ENCODE peak calls at places on chromosomes 13 and 19, in nine cellular contexts. E is T-helper 2 cell; P is LHCN-M2; L is activated gamma-delta T cell treated with anti-CD3 and anti-CD28 coated beads, Interleukin-2, amount 50 U/mL, for 16 hours; U is EH; F is hepatic stellate cell; T is ascending aorta; C is heart right ventricle; M is brain microvascular endothelial cell. R is an unnamed sample.

GRCh38 chr19:48837081-48837524 is 812 bp upstream of the HSD17B14 start:
- DNase-seq in E (peak; percentile 44), P (no peak), L (peak; percentile 73), U (peak; percentile 94), F (peak; percentile 24), T (peak; percentile 93), C (peak; percentile 81), M (peak; percentile 86), R (peak; percentile 76)

GRCh38 chr13:50130686-50131051 is 115.4 kb downstream of the KCNRG start:
- DNase-seq in E (no peak), P (no peak), L (no peak), U (peak; percentile 57), F (peak; percentile 56), T (no peak), C (no peak), M (peak; percentile 53), R (no peak)

GRCh38 chr13:28636677-28637317 is 22.1 kb upstream of the POMP start:
- DNase-seq in E (no peak), P (peak; percentile 53), L (no peak), U (peak; percentile 87), F (peak; percentile 54), T (no peak), C (no peak), M (peak; percentile 83), R (no peak)

GRCh38 chr19:38550376-38550775 is 67.4 kb downstream of the MAP4K1 start:
- DNase-seq in E (no peak), P (no peak), L (no peak), U (no peak), F (no peak), T (no peak), C (no peak), M (no peak), R (no peak)

GRCh38 chr19:38543807-38544568 is 73.8 kb downstream of the MAP4K1 start:
- DNase-seq in E (no peak), P (peak; percentile 80), L (no peak), U (peak; percentile 95), F (peak; percentile 85), T (peak; percentile 77), C (peak; percentile 38), M (peak; percentile 97), R (peak; percentile 90)

GRCh38 chr19:35856546-35857149 is at the start of gene KIRREL2:
- DNase-seq in E (no peak), P (no peak), L (no peak), U (no peak), F (no peak), T (no peak), C (no peak), M (no peak), R (no peak)

GRCh38 chr19:48881741-48882657 is 9.8 kb downstream of the PPP1R15A start:
- DNase-seq in E (no peak), P (no peak), L (no peak), U (peak; percentile 39), F (no peak), T (no peak), C (no peak), M (no peak), R (no peak)

GRCh38 chr19:49677232-49677881 is at the start of gene PRMT1:
- DNase-seq in E (no peak), P (peak; percentile 24), L (peak; percentile 24), U (peak; percentile 38), F (peak; percentile 54), T (no peak), C (peak; percentile 55), M (no peak), R (no peak)

GRCh38 chr13:40672310-40673060 is 6.0 kb upstream of the FOXO1 start:
- DNase-seq in E (no peak), P (peak; percentile 88), L (no peak), U (peak; percentile 65), F (no peak), T (no peak), C (no peak), M (peak; percentile 73), R (no peak)

GRCh38 chr13:40470665-40471064 is 195.8 kb downstream of the FOXO1 start:
- DNase-seq in E (no peak), P (no peak), L (no peak), U (peak; percentile 11), F (no peak), T (no peak), C (no peak), M (no peak), R (no peak)

GRCh38 chr13:109790951-109791605 is 4.7 kb upstream of the IRS2 start:
- DNase-seq in E (no peak), P (peak; percentile 80), L (no peak), U (peak; percentile 39), F (peak; percentile 36), T (no peak), C (no peak), M (peak; percentile 35), R (no peak)

GRCh38 chr13:35858665-35859064 is 272.5 kb downstream of the DCLK1 start:
- DNase-seq in E (no peak), P (peak; percentile 17), L (no peak), U (no peak), F (no peak), T (no peak), C (no peak), M (no peak), R (no peak)

GRCh38 chr19:19817357-19817756 is 4.2 kb downstream of the ZNF506 start:
- DNase-seq in E (no peak), P (no peak), L (peak; percentile 30), U (no peak), F (no peak), T (no peak), C (no peak), M (no peak), R (no peak)

GRCh38 chr19:45524575-45525129 is 17.4 kb downstream of the VASP start:
- DNase-seq in E (no peak), P (no peak), L (no peak), U (no peak), F (no peak), T (no peak), C (peak; percentile 44), M (no peak), R (no peak)

GRCh38 chr13:29589234-29589633 is 6.3 kb downstream of the SLC7A1 start:
- DNase-seq in E (no peak), P (peak; percentile 22), L (no peak), U (peak; percentile 67), F (no peak), T (no peak), C (no peak), M (peak; percentile 33), R (no peak)

GRCh38 chr19:4052114-4052992 is 14.3 kb downstream of the ZBTB7A start:
- DNase-seq in E (no peak), P (peak; percentile 21), L (no peak), U (peak; percentile 28), F (no peak), T (no peak), C (peak; percentile 56), M (no peak), R (no peak)

GRCh38 chr19:17765069-17765618 is 13.9 kb downstream of the FCHO1 start:
- DNase-seq in E (no peak), P (no peak), L (no peak), U (no peak), F (no peak), T (peak; percentile 54), C (peak; percentile 47), M (no peak), R (no peak)

GRCh38 chr13:99792079-99792921 is 179.3 kb downstream of the ZIC5 start:
- DNase-seq in E (no peak), P (no peak), L (no peak), U (no peak), F (no peak), T (no peak), C (no peak), M (no peak), R (no peak)

GRCh38 chr19:45376045-45376724 is 5.8 kb upstream of the ERCC2 start:
- DNase-seq in E (no peak), P (peak; percentile 94), L (no peak), U (peak; percentile 99), F (peak; percentile 84), T (no peak), C (no peak), M (peak; percentile 93), R (peak; percentile 97)

GRCh38 chr19:33064117-33064777 is 441 bp downstream of the RHPN2 start:
- DNase-seq in E (no peak), P (no peak), L (no peak), U (peak; percentile 31), F (no peak), T (no peak), C (peak; percentile 27), M (no peak), R (no peak)

GRCh38 chr19:48540110-48540509 is 11.9 kb upstream of the SULT2B1 start:
- DNase-seq in E (no peak), P (no peak), L (no peak), U (no peak), F (no peak), T (no peak), C (no peak), M (no peak), R (no peak)

GRCh38 chr13:30607908-30608307 is 9.8 kb upstream of the USPL1 start:
- DNase-seq in E (no peak), P (peak; percentile 50), L (peak; percentile 60), U (no peak), F (no peak), T (no peak), C (no peak), M (no peak), R (no peak)

GRCh38 chr19:389246-389934 is 19.6 kb downstream of the C2CD4C start:
- DNase-seq in E (no peak), P (no peak), L (no peak), U (no peak), F (no peak), T (no peak), C (peak; percentile 2), M (no peak), R (no peak)